ENCODE peak calls at places on chromosomes 7 and 10, in five cellular contexts. H is Panc1, G is Calu3, J is heart right ventricle, R is lung. C is an unnamed sample.

GRCh38 chr7:31758770-31759169 is 71.8 kb downstream of the PPP1R17 start:
- DNase-seq in H (no peak), G (no peak), J (no peak), R (no peak), C (no peak)

GRCh38 chr10:68406111-68406814 is 814 bp downstream of the RUFY2 start:
- DNase-seq in H (no peak), G (peak; percentile 65), J (peak; percentile 57), R (peak; percentile 48), C (no peak)

GRCh38 chr10:97596101-97597055 is 6.9 kb downstream of the C10orf62 start:
- DNase-seq in H (no peak), G (peak; percentile 16), J (no peak), R (peak; percentile 43), C (peak; percentile 63)

GRCh38 chr10:128007017-128007416 is 100.1 kb downstream of the PTPRE start:
- DNase-seq in H (no peak), G (no peak), J (no peak), R (no peak), C (no peak)

GRCh38 chr7:130943336-130943901 is 209.4 kb upstream of the KLF14 start:
- DNase-seq in H (peak; percentile 82), G (no peak), J (no peak), R (no peak), C (no peak)

GRCh38 chr10:67288688-67289410 is 363.0 kb downstream of the LRRTM3 start:
- DNase-seq in H (no peak), G (no peak), J (no peak), R (no peak), C (no peak)

GRCh38 chr10:51706225-51706624 is 6.8 kb upstream of the CSTF2T start:
- DNase-seq in H (no peak), G (no peak), J (peak; percentile 34), R (peak; percentile 50), C (peak; percentile 81)

GRCh38 chr10:5607594-5607993 is 58.8 kb downstream of the ASB13 start:
- DNase-seq in H (no peak), G (no peak), J (no peak), R (no peak), C (no peak)

GRCh38 chr7:106110885-106111670 is 1.0 kb downstream of the SYPL1 start:
- DNase-seq in H (no peak), G (no peak), J (no peak), R (no peak), C (no peak)

GRCh38 chr10:77090381-77091356 is 546.9 kb downstream of the KCNMA1 start:
- DNase-seq in H (no peak), G (no peak), J (no peak), R (no peak), C (no peak)

GRCh38 chr7:30403477-30403876 is 75.1 kb downstream of the NOD1 start:
- DNase-seq in H (no peak), G (no peak), J (no peak), R (no peak), C (no peak)

GRCh38 chr10:118522791-118523498 is 72.5 kb downstream of the PRLHR start:
- DNase-seq in H (no peak), G (no peak), J (no peak), R (no peak), C (no peak)

GRCh38 chr10:125144693-125145623 is 15.4 kb downstream of the CTBP2 start:
- DNase-seq in H (no peak), G (peak; percentile 49), J (no peak), R (no peak), C (no peak)
- TF ChIP-seq CTCF in H (no peak), G (peak; percentile 24), J (peak; percentile 50), R (no peak), C (peak; percentile 34)

DNA sequence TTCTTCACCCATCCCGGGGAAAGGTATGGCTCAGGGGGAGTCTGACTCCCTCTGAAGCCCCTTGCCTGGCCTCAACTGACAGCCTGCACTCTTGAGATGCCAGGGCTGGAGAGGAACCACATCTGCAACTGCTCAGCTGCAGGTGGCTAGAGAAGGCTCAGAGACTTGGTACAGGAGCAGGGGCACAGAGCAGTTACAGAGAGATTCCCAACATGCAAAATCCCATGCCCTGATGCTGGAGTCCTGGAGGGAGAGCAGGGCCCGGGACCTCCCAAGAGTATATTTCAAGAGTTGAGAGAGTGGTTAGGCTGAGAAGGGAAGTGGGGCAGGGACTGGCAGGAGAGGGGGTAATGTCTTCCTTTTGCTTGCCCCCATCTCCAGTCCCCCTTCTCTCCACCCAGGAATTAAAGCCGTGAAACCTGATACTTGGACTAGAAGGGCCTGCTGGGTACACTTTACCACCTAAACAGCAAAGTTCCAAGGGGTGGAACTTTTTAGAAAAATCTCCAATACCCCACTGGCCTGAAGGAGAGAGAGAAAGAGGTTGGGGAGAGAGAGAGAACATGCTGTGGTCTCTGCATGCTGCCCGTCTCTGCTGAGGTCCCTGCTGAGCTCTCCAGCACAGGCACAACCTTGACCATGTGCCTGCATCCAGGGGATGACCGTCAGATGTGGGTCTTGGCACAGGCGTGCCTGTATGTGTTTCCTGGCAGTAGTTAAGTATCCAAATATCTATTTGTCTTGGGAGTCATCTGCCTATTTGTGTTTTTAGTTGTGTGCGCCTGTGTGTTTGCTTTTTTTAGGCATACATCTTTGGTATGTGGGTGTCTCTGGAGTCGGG is 2.1 kb upstream of the UNC5B start:
- DNase-seq in H (no peak), G (no peak), J (no peak), R (no peak), C (no peak)
- TF ChIP-seq CTCF in H (no peak), G (no peak), J (no peak), R (no peak), C (no peak)

GRCh38 chr10:78774614-78774998 is 294.2 kb upstream of the ZMIZ1 start:
- DNase-seq in H (no peak), G (no peak), J (no peak), R (no peak), C (no peak)

GRCh38 chr10:78772986-78773530 is 295.7 kb upstream of the ZMIZ1 start:
- DNase-seq in H (no peak), G (no peak), J (no peak), R (no peak), C (no peak)

GRCh38 chr10:78776746-78777145 is 292.0 kb upstream of the ZMIZ1 start:
- DNase-seq in H (no peak), G (no peak), J (no peak), R (no peak), C (no peak)

GRCh38 chr10:78775891-78776290 is 292.9 kb upstream of the ZMIZ1 start:
- DNase-seq in H (no peak), G (no peak), J (no peak), R (no peak), C (no peak)

GRCh38 chr10:78774999-78775711 is 293.6 kb upstream of the ZMIZ1 start:
- DNase-seq in H (no peak), G (no peak), J (no peak), R (no peak), C (no peak)
- TF ChIP-seq CTCF in H (no peak), G (no peak), J (no peak), R (no peak), C (no peak)

DNA sequence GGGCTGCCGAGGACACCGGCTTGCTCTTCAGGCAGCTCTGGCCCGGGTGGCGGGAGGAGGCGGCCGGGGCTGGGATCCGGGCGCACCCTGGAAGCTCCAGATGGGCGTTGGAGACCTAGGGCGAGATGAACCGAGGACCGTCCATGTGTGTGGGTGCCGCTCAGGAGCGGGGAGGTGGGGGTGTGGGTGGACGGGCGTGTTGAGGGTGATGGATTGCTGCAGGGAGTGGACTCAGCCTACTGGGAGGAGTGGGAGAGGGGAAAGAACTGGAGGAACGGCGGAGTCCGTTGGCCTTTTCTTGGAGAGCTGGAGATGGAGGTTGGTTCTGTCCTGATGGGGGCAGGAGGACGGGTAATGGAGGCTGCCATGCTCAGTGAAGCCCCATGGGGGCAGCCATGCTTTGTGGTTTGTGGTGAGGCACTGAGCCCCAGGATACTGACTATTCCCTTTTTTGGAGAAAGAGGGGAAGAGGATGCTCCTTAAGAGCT is 27.1 kb downstream of the HIF1AN start:
- DNase-seq in H (no peak), G (peak; percentile 20), J (no peak), R (no peak), C (no peak)
- TF ChIP-seq CTCF in H (peak; percentile 72), G (no peak), J (no peak), R (no peak), C (no peak)

GRCh38 chr10:123166618-123167017 is 12.4 kb downstream of the BUB3 start:
- DNase-seq in H (no peak), G (no peak), J (no peak), R (no peak), C (no peak)

GRCh38 chr10:123170961-123171360 is 16.8 kb downstream of the BUB3 start:
- DNase-seq in H (no peak), G (no peak), J (no peak), R (no peak), C (no peak)

GRCh38 chr10:123160311-123160980 is 6.2 kb downstream of the BUB3 start:
- DNase-seq in H (no peak), G (no peak), J (no peak), R (no peak), C (no peak)

DNA sequence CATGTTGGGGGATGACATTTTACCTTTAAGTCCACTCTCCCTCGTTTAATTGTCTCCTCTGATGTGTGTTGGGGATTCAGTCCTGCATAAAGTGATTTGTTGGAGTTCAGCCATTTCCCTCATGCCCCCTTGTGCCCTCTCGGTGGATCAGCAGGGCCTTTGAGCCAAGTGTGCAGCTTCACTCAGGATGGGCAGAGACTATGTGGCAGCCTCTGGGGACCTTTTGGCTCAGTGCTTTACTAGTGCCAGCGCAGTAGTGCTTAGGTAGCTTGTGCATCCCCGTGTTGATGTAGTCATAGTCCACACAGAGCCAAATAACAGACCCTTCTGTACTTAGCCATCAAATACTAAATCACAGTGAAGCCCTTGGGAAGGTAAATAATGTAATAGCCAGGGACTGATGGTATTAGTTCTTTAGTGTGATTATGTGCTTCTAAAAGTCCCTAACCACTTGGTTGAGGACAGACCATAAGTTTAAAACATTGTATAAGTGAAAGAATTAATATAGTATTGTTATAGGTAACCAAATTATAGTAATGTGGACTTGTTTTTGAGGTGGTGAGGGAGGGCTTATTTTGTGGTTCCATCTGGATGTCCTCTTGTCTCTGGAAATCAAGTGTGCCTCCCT is 11.4 kb downstream of the BUB3 start:
- DNase-seq in H (no peak), G (no peak), J (no peak), R (no peak), C (no peak)
- TF ChIP-seq CTCF in H (peak; percentile 35), G (no peak), J (no peak), R (no peak), C (no peak)

C was measured in thoracic aorta.